ENCODE peak calls at places on chromosomes 1 and 21, in five cellular contexts. K, V, U, O and D are unnamed samples.

GRCh38 chr1:48761411-48761810 is 15.3 kb downstream of the BEND5 start:
- DNase-seq in K (no peak), V (peak; percentile 48), U (no peak), O (no peak), D (no peak)

GRCh38 chr1:40978886-40979240 is 633 bp upstream of the CTPS1 start:
- DNase-seq in K (no peak), V (no peak), U (no peak), O (no peak), D (no peak)

GRCh38 chr1:230105754-230106625 is 39.0 kb downstream of the GALNT2 start:
- DNase-seq in K (no peak), V (peak; percentile 76), U (no peak), O (peak; percentile 50), D (peak; percentile 74)

GRCh38 chr1:102970496-102971078 is 137.7 kb downstream of the COL11A1 start:
- DNase-seq in K (peak; percentile 39), V (peak; percentile 10), U (no peak), O (no peak), D (peak; percentile 70)

GRCh38 chr1:172399369-172400072 is 21.0 kb upstream of the C1orf105 start:
- DNase-seq in K (peak; percentile 70), V (peak; percentile 92), U (peak; percentile 82), O (no peak), D (peak; percentile 82)

GRCh38 chr1:216533786-216534185 is 110.5 kb upstream of the USH2A start:
- DNase-seq in K (no peak), V (no peak), U (no peak), O (no peak), D (no peak)

GRCh38 chr1:110038271-110038670 is 3.8 kb downstream of the STRIP1 start:
- DNase-seq in K (no peak), V (no peak), U (no peak), O (no peak), D (no peak)

GRCh38 chr1:40717960-40718359 is 26.5 kb downstream of the NFYC start:
- DNase-seq in K (no peak), V (no peak), U (no peak), O (no peak), D (no peak)

GRCh38 chr21:44951186-44951915 is 11.5 kb downstream of the SLX9 start:
- DNase-seq in K (no peak), V (no peak), U (no peak), O (peak; percentile 59), D (no peak)

GRCh38 chr1:111989531-111990025 is at the start of gene KCND3:
- DNase-seq in K (no peak), V (no peak), U (no peak), O (peak; percentile 55), D (peak; percentile 4)

GRCh38 chr1:228283476-228284147 is 75.8 kb downstream of the OBSCN start:
- DNase-seq in K (no peak), V (no peak), U (no peak), O (peak; percentile 18), D (no peak)

GRCh38 chr1:201212461-201213055 is 21.9 kb downstream of the IGFN1 start:
- DNase-seq in K (no peak), V (no peak), U (no peak), O (no peak), D (no peak)

GRCh38 chr1:31531177-31532000 is 44.9 kb upstream of the TINAGL1 start:
- DNase-seq in K (peak; percentile 32), V (no peak), U (no peak), O (no peak), D (no peak)

GRCh38 chr21:41188476-41189146 is 20.7 kb downstream of the BACE2 start:
- DNase-seq in K (no peak), V (no peak), U (no peak), O (no peak), D (no peak)

GRCh38 chr1:246565751-246566127 is 322 bp downstream of the TFB2M start:
- DNase-seq in K (no peak), V (no peak), U (no peak), O (no peak), D (no peak)

GRCh38 chr1:216054593-216054992 is 368.7 kb downstream of the USH2A start:
- DNase-seq in K (no peak), V (no peak), U (no peak), O (no peak), D (no peak)

GRCh38 chr1:93638307-93638847 is 43.3 kb downstream of the BCAR3 start:
- DNase-seq in K (no peak), V (no peak), U (no peak), O (no peak), D (no peak)

GRCh38 chr1:210841926-210842625 is 291.9 kb downstream of the KCNH1 start:
- DNase-seq in K (no peak), V (no peak), U (no peak), O (no peak), D (no peak)

DNA sequence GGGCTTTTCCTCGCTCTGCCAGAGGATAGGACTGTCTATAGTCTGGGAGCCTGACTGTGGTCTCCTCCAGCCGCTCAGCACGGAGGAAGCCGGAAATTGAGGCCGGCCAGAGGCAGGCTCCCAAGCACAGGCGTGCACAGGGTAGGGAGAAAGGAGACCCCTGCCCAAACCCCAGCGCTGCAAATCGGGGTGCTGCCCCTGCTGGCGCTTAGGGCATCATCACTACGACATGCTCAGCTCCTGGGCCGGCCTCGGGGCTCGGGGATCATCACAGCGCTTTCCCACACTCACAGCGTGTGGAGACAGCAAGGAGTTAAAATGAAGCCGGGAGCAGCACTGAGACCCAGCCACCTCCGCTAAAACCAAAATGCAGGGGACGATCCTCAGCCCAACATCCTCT is 62.8 kb upstream of the ARHGEF16 start:
- DNase-seq in K (no peak), V (no peak), U (no peak), O (no peak), D (no peak)
- H3K4me3 ChIP-seq in K (no peak overlapping the region), V (no peak overlapping the region), U (no peak overlapping the region), O (no peak overlapping the region), D (no peak overlapping the region)

GRCh38 chr1:155884028-155884950 is 24.9 kb downstream of the SYT11 start:
- DNase-seq in K (no peak), V (no peak), U (no peak), O (no peak), D (no peak)
- H3K4me3 ChIP-seq in K (no peak overlapping the region), V (no peak overlapping the region), U (no peak overlapping the region), O (no peak overlapping the region), D (no peak overlapping the region)

GRCh38 chr1:168452329-168452728 is 91.5 kb downstream of the XCL2 start:
- DNase-seq in K (no peak), V (no peak), U (no peak), O (no peak), D (no peak)

GRCh38 chr1:168453056-168453455 is 90.7 kb downstream of the XCL2 start:
- DNase-seq in K (no peak), V (no peak), U (no peak), O (no peak), D (no peak)

GRCh38 chr1:168455764-168456163 is 88.0 kb downstream of the XCL2 start:
- DNase-seq in K (no peak), V (no peak), U (no peak), O (no peak), D (no peak)

GRCh38 chr1:168454211-168454815 is 89.5 kb downstream of the XCL2 start:
- DNase-seq in K (no peak), V (no peak), U (no peak), O (no peak), D (no peak)
- H3K4me3 ChIP-seq in K (no peak overlapping the region), V (no peak overlapping the region), U (no peak overlapping the region), O (no peak overlapping the region), D (no peak overlapping the region)

GRCh38 chr1:8510041-8510823 is 192.3 kb downstream of the SLC45A1 start:
- DNase-seq in K (peak; percentile 67), V (peak; percentile 30), U (no peak), O (no peak), D (no peak)
- H3K4me3 ChIP-seq in K (peak overlapping the region; percentile 39), V (peak overlapping the region; percentile 14), U (no peak overlapping the region), O (no peak overlapping the region), D (no peak overlapping the region)

GRCh38 chr1:203278087-203278884 is 27.0 kb upstream of the BTG2 start:
- DNase-seq in K (peak; percentile 59), V (peak; percentile 72), U (peak; percentile 87), O (peak; percentile 70), D (no peak)
- H3K4me3 ChIP-seq in K (peak overlapping the region; percentile 52), V (peak overlapping the region; percentile 34), U (no peak overlapping the region), O (no peak overlapping the region), D (no peak overlapping the region)